ENCODE peak calls at places on chromosomes 13 and 19, in seven cellular contexts. O is cardiac muscle cell; F is CD8-positive, alpha-beta memory T cell; U is heart right ventricle; A is GM23248; Y is neural progenitor cell; D is suprapubic skin. Z is an unnamed sample.

GRCh38 chr19:15154002-15154612 is 46.7 kb downstream of the NOTCH3 start:
- DNase-seq in Y (peak), D (no peak), F (no peak), U (no peak), A (peak), O (peak), Z (no peak)

GRCh38 chr13:48304132-48304876 is 753 bp downstream of the RB1 start:
- DNase-seq in U (peak), O (peak), D (no peak), A (peak), F (peak), Y (peak), Z (peak)

GRCh38 chr19:4811328-4812131 is 20.0 kb downstream of the TICAM1 start:
- DNase-seq in U (peak), F (peak), O (peak), Y (peak), D (peak), A (peak), Z (peak)

GRCh38 chr13:58884353-58884752 is 1252.8 kb downstream of the PCDH17 start:
- DNase-seq in U (no peak), A (no peak), D (no peak), Y (peak), F (no peak), O (no peak), Z (no peak)

GRCh38 chr13:54486421-54487166 is 1458.0 kb downstream of the OLFM4 start:
- DNase-seq in F (no peak), A (no peak), Y (no peak), O (no peak), U (no peak), D (no peak), Z (no peak)

GRCh38 chr13:65454403-65454802 is 1775.7 kb downstream of the PCDH9 start:
- DNase-seq in D (no peak), F (no peak), U (no peak), O (no peak), A (no peak), Y (no peak), Z (no peak)

GRCh38 chr13:99626461-99627082 is 125.3 kb downstream of the TM9SF2 start:
- DNase-seq in A (peak), D (no peak), F (no peak), U (no peak), O (peak), Y (peak), Z (no peak)

GRCh38 chr19:39941615-39942507 is 7.4 kb upstream of the FCGBP start:
- DNase-seq in A (no peak), Y (peak), F (peak), O (peak), U (no peak), D (no peak), Z (peak)

GRCh38 chr19:10679743-10680142 is 21.5 kb upstream of the QTRT1 start:
- DNase-seq in F (no peak), D (no peak), Y (no peak), A (no peak), U (no peak), O (no peak), Z (no peak)

GRCh38 chr19:56091066-56091490 is 30.0 kb downstream of the ZNF787 start:
- DNase-seq in Y (no peak), O (peak), D (no peak), A (peak), U (no peak), F (no peak), Z (no peak)

GRCh38 chr19:14183741-14184395 is 22.1 kb downstream of the ADGRL1 start:
- DNase-seq in A (no peak), U (no peak), D (no peak), F (no peak), O (no peak), Y (no peak), Z (no peak)

GRCh38 chr19:58351558-58351878 is 1.8 kb downstream of the A1BG start:
- DNase-seq in F (no peak), O (no peak), D (no peak), A (no peak), Y (no peak), U (no peak), Z (no peak)

GRCh38 chr13:43611631-43612416 is 174.9 kb downstream of the ENOX1 start:
- DNase-seq in Y (no peak), O (no peak), A (no peak), U (no peak), D (no peak), F (no peak), Z (no peak)

GRCh38 chr19:51688665-51689571 is 4.2 kb upstream of the SPACA6 start:
- DNase-seq in O (peak), U (peak), A (peak), F (no peak), D (peak), Y (peak), Z (peak)

GRCh38 chr19:39831679-39832078 is 2.3 kb downstream of the DYRK1B start:
- DNase-seq in F (no peak), Y (no peak), U (no peak), A (no peak), D (no peak), O (no peak), Z (no peak)

GRCh38 chr13:51729853-51730553 is 74.0 kb downstream of the DHRS12 start:
- DNase-seq in U (no peak), Y (no peak), F (no peak), D (peak), O (peak), A (peak), Z (no peak)

GRCh38 chr13:93328943-93329342 is 102.3 kb downstream of the GPC6 start:
- DNase-seq in Y (no peak), O (no peak), D (no peak), U (no peak), A (no peak), F (no peak), Z (no peak)
- H3K27ac ChIP-seq in Y (no peak), O (no peak), D (no peak), U (no peak), A (no peak), F (no peak), Z (no peak)

DNA sequence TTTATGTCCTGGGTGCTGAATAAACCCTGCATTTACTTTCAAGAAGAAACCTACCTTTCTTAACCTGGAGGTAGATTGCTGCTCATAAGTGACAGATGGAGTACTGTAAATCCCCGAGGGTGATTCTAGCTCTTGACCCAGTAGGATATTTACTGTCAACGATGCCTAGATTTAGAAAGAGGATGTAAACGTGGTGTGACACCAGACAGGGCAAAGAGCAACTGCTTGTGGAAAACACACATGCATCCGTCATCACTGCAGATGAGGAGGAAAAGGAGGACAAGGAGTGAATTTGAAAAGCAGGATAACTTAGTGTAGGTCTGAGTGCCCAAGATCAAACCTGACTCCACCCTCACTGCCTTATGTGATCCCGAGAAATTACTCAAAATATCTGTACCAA is 9.8 kb upstream of the CLN5 start:
- DNase-seq in U (no peak), A (no peak), D (no peak), Y (no peak), O (no peak), F (no peak), Z (no peak)
- H3K27ac ChIP-seq in U (no peak), A (no peak), D (no peak), Y (no peak), O (no peak), F (no peak), Z (no peak)

GRCh38 chr13:75415720-75416119 is 66.2 kb downstream of the TBC1D4 start:
- DNase-seq in D (no peak), A (peak), Y (no peak), O (peak), F (no peak), U (no peak), Z (no peak)
- H3K27ac ChIP-seq in D (peak), A (peak), Y (no peak), O (peak), F (no peak), U (peak), Z (no peak)

DNA sequence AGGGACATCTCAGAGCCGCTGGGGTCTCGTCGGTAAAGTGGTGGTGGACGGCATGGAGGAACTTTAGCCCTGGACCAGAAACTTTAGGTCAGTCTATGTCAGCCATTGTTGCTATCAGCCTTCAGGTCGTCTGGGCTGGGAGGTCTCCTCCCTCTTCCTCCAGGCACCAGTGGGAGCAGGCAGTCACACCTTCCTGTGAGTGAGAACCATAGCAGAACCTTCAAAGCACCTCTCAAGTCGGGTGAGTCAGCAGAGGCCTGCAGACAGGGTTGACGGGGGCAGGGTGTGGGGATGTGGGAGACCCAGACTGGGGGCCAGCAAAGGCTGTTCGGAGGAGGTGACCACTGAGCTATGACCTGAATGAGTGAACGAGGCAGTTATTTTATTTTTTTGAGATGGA is 15.4 kb upstream of the SBNO2 start:
- DNase-seq in U (no peak), F (peak), A (no peak), D (no peak), Y (peak), O (no peak), Z (no peak)
- H3K27ac ChIP-seq in U (no peak), F (peak), A (no peak), D (no peak), Y (no peak), O (peak), Z (no peak)

DNA sequence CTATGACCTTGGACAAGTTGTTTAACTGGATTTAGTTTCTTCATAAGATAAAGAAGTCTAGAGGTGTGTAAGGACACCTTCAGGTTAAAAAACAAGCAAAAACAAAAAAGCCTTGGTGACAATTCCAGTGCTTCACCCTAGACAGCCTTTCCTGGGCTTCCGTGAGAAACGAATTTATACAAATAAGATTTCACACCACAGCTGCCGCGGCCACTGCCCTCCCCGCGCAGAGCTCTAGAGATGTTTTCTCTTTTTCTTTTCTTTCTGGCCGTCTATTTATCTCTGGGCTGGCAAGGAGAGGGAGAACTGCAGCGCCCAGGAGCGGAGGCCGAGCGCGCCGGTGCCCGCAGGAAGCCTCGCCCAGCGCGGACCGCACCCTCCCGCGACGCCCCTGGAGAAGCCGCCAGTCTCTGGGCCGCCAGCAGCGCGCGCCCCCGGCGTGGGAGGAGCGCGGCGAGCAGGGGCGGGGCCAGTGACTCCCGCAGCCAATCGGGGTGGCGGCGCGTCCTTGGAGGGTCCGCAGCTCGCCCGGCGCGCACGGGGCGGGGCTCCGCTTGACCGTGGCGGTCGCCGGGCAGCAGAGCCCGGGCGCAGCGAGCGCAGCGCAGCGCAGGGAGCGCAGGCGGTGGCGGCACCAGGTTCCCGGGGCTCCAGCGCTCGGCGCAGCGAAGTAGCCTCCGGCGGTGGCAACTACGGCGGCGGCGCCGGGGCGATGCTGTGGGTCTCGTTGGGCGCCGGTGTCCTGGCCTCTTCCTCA is 107.0 kb downstream of the RXFP2 start:
- DNase-seq in D (peak), A (peak), F (peak), O (peak), Y (peak), U (peak), Z (peak)
- H3K27ac ChIP-seq in D (peak), A (peak), F (no peak), O (no peak), Y (no peak), U (peak), Z (peak)

DNA sequence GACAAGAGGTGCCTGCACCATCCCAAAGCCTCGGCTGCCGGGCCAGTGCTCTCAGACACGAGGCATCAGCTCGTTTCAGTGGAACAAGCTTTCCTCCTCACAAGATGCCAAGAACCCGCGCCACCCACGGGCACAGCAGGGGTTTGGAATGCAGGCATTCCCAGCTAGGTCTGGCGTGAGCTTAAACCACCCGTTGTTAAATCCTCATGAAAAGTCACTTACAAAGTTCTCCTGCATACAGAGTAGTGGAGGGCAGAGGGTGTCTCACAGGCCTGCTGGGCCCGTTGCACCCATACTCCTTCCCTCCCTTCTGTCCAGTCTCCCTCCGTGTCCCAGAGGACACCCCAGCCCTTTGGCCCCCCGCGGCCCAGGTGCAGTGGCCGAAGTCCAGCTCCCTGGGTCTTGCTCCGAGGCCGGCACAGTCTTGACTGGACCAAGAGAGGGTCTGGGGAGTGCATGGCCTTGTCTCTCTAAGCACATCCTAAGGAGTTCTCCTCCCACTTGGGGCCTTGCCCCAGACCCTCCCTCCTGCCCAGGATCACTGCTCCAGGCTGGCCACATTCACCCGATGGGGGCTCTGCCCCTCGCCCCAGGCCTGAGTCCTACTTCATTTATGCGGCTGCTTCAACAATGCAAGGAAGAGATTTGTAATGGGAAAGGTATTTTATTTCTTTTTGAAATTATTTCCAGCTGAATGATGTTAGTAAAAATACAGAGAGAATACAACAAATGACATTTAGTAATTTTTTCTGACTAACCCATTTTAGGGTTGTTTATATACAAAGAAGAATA is 35.2 kb upstream of the GRTP1 start:
- DNase-seq in A (peak), O (no peak), D (peak), U (no peak), F (no peak), Y (peak), Z (no peak)
- H3K27ac ChIP-seq in A (no peak), O (peak), D (no peak), U (no peak), F (no peak), Y (no peak), Z (no peak)